ENCODE peak calls at places on chromosome 2, in four cellular contexts. V is WERI-Rb-1; J is stimulated activated CD4-positive, alpha-beta T cell treated with anti-CD3 and anti-CD28 coated beads, Interleukin-15, amount 100 ng/mL, for 24 hours; A is endodermal cell. U is an unnamed sample.

GRCh38 chr2:60278906-60279305 is 274.5 kb downstream of the BCL11A start:
- DNase-seq in V (no peak), J (no peak), A (no peak), U (no peak)

GRCh38 chr2:172460780-172461201 is 33.4 kb downstream of the ITGA6 start:
- DNase-seq in V (no peak), J (no peak), A (no peak), U (no peak)

GRCh38 chr2:16031848-16032159 is 91.5 kb downstream of the MYCN start:
- DNase-seq in V (no peak), J (no peak), A (no peak), U (no peak)

GRCh38 chr2:58571181-58571852 is 330.2 kb upstream of the FANCL start:
- DNase-seq in V (peak), J (peak), A (peak), U (no peak)

GRCh38 chr2:114661926-114662670 is 219.7 kb downstream of the DPP10 start:
- DNase-seq in V (peak), J (peak), A (peak), U (no peak)

GRCh38 chr2:6506311-6507258 is 359.1 kb downstream of the CMPK2 start:
- DNase-seq in V (no peak), J (no peak), A (no peak), U (no peak)

GRCh38 chr2:72623481-72623880 is 202.4 kb downstream of the EXOC6B start:
- DNase-seq in V (no peak), J (no peak), A (no peak), U (no peak)

GRCh38 chr2:86785456-86785855 is 5.3 kb downstream of the CD8A start:
- DNase-seq in V (no peak), J (no peak), A (no peak), U (no peak)

GRCh38 chr2:202152104-202152771 is 79.2 kb downstream of the KIAA2012 start:
- DNase-seq in V (no peak), J (no peak), A (no peak), U (no peak)

GRCh38 chr2:177983183-177983788 is 89.3 kb downstream of the PDE11A start:
- DNase-seq in V (peak), J (peak), A (peak), U (no peak)

GRCh38 chr2:183250061-183250460 is 125.8 kb downstream of the NUP35 start:
- DNase-seq in V (no peak), J (no peak), A (no peak), U (no peak)

GRCh38 chr2:101961287-101962242 is 30.2 kb upstream of the IL1R2 start:
- DNase-seq in V (no peak), J (no peak), A (no peak), U (peak)

GRCh38 chr2:241095594-241096290 is 6.3 kb downstream of the MTERF4 start:
- DNase-seq in V (no peak), J (peak), A (peak), U (no peak)

GRCh38 chr2:195559431-195559914 is 97.6 kb upstream of the SLC39A10 start:
- DNase-seq in V (no peak), J (peak), A (no peak), U (no peak)

GRCh38 chr2:42073739-42074138 is 25.9 kb downstream of the PKDCC start:
- DNase-seq in V (no peak), J (no peak), A (no peak), U (no peak)

GRCh38 chr2:127560201-127560928 is 24.9 kb downstream of the MYO7B start:
- DNase-seq in V (no peak), J (no peak), A (no peak), U (no peak)

GRCh38 chr2:47093626-47094025 is 61.5 kb downstream of the STPG4 start:
- DNase-seq in V (no peak), J (no peak), A (no peak), U (no peak)

GRCh38 chr2:190119257-190119656 is 56.7 kb upstream of the MSTN start:
- DNase-seq in V (no peak), J (no peak), A (peak), U (no peak)

GRCh38 chr2:66576381-66577330 is 141.7 kb downstream of the MEIS1 start:
- DNase-seq in V (no peak), J (no peak), A (peak), U (no peak)

GRCh38 chr2:215320102-215320501 is 8.2 kb downstream of the ATIC start:
- DNase-seq in V (no peak), J (no peak), A (no peak), U (no peak)

GRCh38 chr2:8406271-8406670 is 275.6 kb upstream of the ID2 start:
- DNase-seq in V (no peak), J (no peak), A (no peak), U (no peak)

GRCh38 chr2:217793566-217794132 is 209.1 kb downstream of the TNS1 start:
- DNase-seq in V (no peak), J (no peak), A (peak), U (peak)

GRCh38 chr2:217902281-217903141 is 100.3 kb downstream of the TNS1 start:
- DNase-seq in V (no peak), J (no peak), A (no peak), U (peak)

GRCh38 chr2:170054996-170055395 is 123.0 kb upstream of the MYO3B start:
- DNase-seq in V (no peak), J (no peak), A (no peak), U (no peak)

GRCh38 chr2:112001942-112002341 is 53.1 kb upstream of the TMEM87B start:
- DNase-seq in V (no peak), J (no peak), A (no peak), U (no peak)

GRCh38 chr2:122112633-122113032 is 357.2 kb downstream of the TSN start:
- DNase-seq in V (no peak), J (no peak), A (no peak), U (no peak)

GRCh38 chr2:61423714-61424113 is 47.2 kb downstream of the USP34 start:
- DNase-seq in V (no peak), J (no peak), A (no peak), U (no peak)

GRCh38 chr2:1143129-1143528 is 192.5 kb downstream of the SNTG2 start:
- DNase-seq in V (no peak), J (no peak), A (no peak), U (no peak)

GRCh38 chr2:51013060-51013746 is 18.7 kb downstream of the NRXN1 start:
- DNase-seq in V (peak), J (no peak), A (peak), U (no peak)

GRCh38 chr2:217932661-217933325 is 70.0 kb downstream of the TNS1 start:
- DNase-seq in V (no peak), J (no peak), A (no peak), U (no peak)

GRCh38 chr2:38740851-38741541 is 10.2 kb downstream of the SRSF7 start:
- DNase-seq in V (no peak), J (no peak), A (no peak), U (no peak)

GRCh38 chr2:71466301-71467179 is 13.2 kb downstream of the DYSF start:
- DNase-seq in V (peak), J (peak), A (peak), U (no peak)

GRCh38 chr2:240928476-240929363 is 22.6 kb downstream of the CROCC2 start:
- DNase-seq in V (peak), J (no peak), A (peak), U (peak)

GRCh38 chr2:176131617-176132396 is 2.3 kb downstream of the HOXD8 start:
- DNase-seq in V (no peak), J (no peak), A (no peak), U (no peak)

U was measured in tibial nerve.